ENCODE peak calls at places on chromosomes 2 and 18, in four cellular contexts. D is astrocyte of the spinal cord, Z is left ventricle myocardium inferior, K is H1. R is an unnamed sample.

GRCh38 chr2:217396586-217396985 is 536.7 kb upstream of the TNP1 start:
- DNase-seq in Z (no peak), D (no peak), K (no peak), R (no peak)

GRCh38 chr2:80126596-80127189 is 177.9 kb downstream of the LRRTM1 start:
- DNase-seq in Z (no peak), D (peak; percentile 3), K (no peak), R (peak; percentile 33)

GRCh38 chr2:237427807-237428506 is 14.0 kb upstream of the COL6A3 start:
- DNase-seq in K (no peak), Z (no peak), D (no peak), R (no peak)

GRCh38 chr2:240782221-240782885 is 37.7 kb downstream of the KIF1A start:
- DNase-seq in D (no peak), K (no peak), Z (peak; percentile 1), R (no peak)

GRCh38 chr18:73942081-73942625 is 205.5 kb downstream of the FBXO15 start:
- DNase-seq in D (no peak), K (no peak), Z (no peak), R (no peak)

GRCh38 chr18:61333746-61334490 is 688 bp downstream of the CDH20 start:
- DNase-seq in D (peak; percentile 29), Z (no peak), K (peak; percentile 79), R (peak; percentile 22)

GRCh38 chr2:233442028-233442310 is 87.7 kb downstream of the DGKD start:
- DNase-seq in D (no peak), Z (no peak), K (no peak), R (no peak)

GRCh38 chr2:83054751-83055150 is 1404.3 kb downstream of the SUCLG1 start:
- DNase-seq in D (peak; percentile 57), Z (no peak), K (no peak), R (peak; percentile 29)

GRCh38 chr2:228224410-228224809 is 42.9 kb upstream of the SPHKAP start:
- DNase-seq in D (no peak), Z (no peak), K (no peak), R (no peak)

GRCh38 chr2:41913311-41913710 is 134.5 kb upstream of the PKDCC start:
- DNase-seq in Z (no peak), D (no peak), K (no peak), R (no peak)

GRCh38 chr2:132668986-132669853 is 785 bp downstream of the LYPD1 start:
- DNase-seq in Z (no peak), K (peak; percentile 74), D (peak; percentile 41), R (peak; percentile 27)

GRCh38 chr2:69767034-69767433 is 25.1 kb downstream of the ANXA4 start:
- DNase-seq in K (no peak), D (peak; percentile 37), Z (no peak), R (peak; percentile 78)

GRCh38 chr2:98164256-98164655 is 77.3 kb downstream of the VWA3B start:
- DNase-seq in Z (no peak), K (no peak), D (no peak), R (no peak)

GRCh38 chr2:183125659-183126341 is 1.6 kb downstream of the NUP35 start:
- DNase-seq in Z (no peak), K (no peak), D (no peak), R (no peak)

GRCh38 chr2:131043199-131044077 is 49.8 kb downstream of the FAM168B start:
- DNase-seq in Z (no peak), K (no peak), D (no peak), R (no peak)

GRCh38 chr2:200863655-200864205 is 728 bp downstream of the CLK1 start:
- DNase-seq in D (no peak), K (no peak), Z (no peak), R (no peak)

GRCh38 chr18:22088029-22088428 is 81.4 kb upstream of the GATA6 start:
- DNase-seq in D (no peak), K (no peak), Z (no peak), R (peak; percentile 6)

GRCh38 chr2:217890445-217890844 is 112.3 kb downstream of the TNS1 start:
- DNase-seq in Z (peak; percentile 53), K (no peak), D (peak; percentile 96), R (peak; percentile 93)

GRCh38 chr2:150134223-150134858 is 353.1 kb downstream of the RND3 start:
- DNase-seq in Z (no peak), D (peak; percentile 58), K (no peak), R (no peak)

GRCh38 chr2:9703085-9703641 is 72.4 kb upstream of the YWHAQ start:
- DNase-seq in Z (peak; percentile 27), K (no peak), D (peak; percentile 92), R (peak; percentile 94)

GRCh38 chr2:143705108-143705686 is 576.0 kb downstream of the ARHGAP15 start:
- DNase-seq in D (peak; percentile 29), K (no peak), Z (no peak), R (peak; percentile 30)

GRCh38 chr18:34158881-34159690 is 65.6 kb downstream of the NOL4 start:
- DNase-seq in Z (no peak), D (peak; percentile 39), K (peak; percentile 85), R (peak; percentile 16)

GRCh38 chr2:58906151-58906645 is 665.1 kb upstream of the FANCL start:
- DNase-seq in D (no peak), K (no peak), Z (no peak), R (no peak)

GRCh38 chr2:101223814-101224231 is 28.9 kb upstream of the CNOT11 start:
- DNase-seq in Z (no peak), K (no peak), D (no peak), R (no peak)

GRCh38 chr2:191069606-191070005 is 55.6 kb upstream of the STAT1 start:
- DNase-seq in D (no peak), K (no peak), Z (no peak), R (no peak)

GRCh38 chr2:164877169-164877568 is 35.5 kb upstream of the COBLL1 start:
- DNase-seq in Z (no peak), K (no peak), D (no peak), R (no peak)

GRCh38 chr2:159140070-159140774 is 146.3 kb downstream of the WDSUB1 start:
- DNase-seq in D (peak; percentile 73), K (no peak), Z (no peak), R (peak; percentile 88)

GRCh38 chr18:71442830-71443229 is 1101.3 kb downstream of the CBLN2 start:
- DNase-seq in Z (no peak), K (no peak), D (peak; percentile 86), R (peak; percentile 58)

GRCh38 chr18:59267511-59268126 is 5.6 kb downstream of the RAX start:
- DNase-seq in Z (no peak), D (no peak), K (peak; percentile 65), R (no peak)

GRCh38 chr2:63300835-63301234 is 250.2 kb downstream of the OTX1 start:
- DNase-seq in D (no peak), Z (no peak), K (no peak), R (no peak)

GRCh38 chr2:64288321-64288931 is 144.2 kb upstream of the PELI1 start:
- DNase-seq in Z (no peak), D (peak; percentile 83), K (no peak), R (peak; percentile 96)

GRCh38 chr2:45892757-45893156 is 241.3 kb downstream of the PRKCE start:
- DNase-seq in Z (peak; percentile 36), D (peak; percentile 60), K (no peak), R (peak; percentile 66)

GRCh38 chr2:121333231-121333630 is 48.2 kb upstream of the TFCP2L1 start:
- DNase-seq in Z (no peak), D (no peak), K (no peak), R (no peak)

GRCh38 chr2:118430510-118431187 is 342.4 kb downstream of the INSIG2 start:
- DNase-seq in D (peak; percentile 38), K (no peak), Z (no peak), R (no peak)

GRCh38 chr2:118433566-118433965 is 345.3 kb downstream of the INSIG2 start:
- DNase-seq in Z (no peak), K (no peak), D (no peak), R (no peak)

GRCh38 chr2:118431997-118432396 is 343.7 kb downstream of the INSIG2 start:
- DNase-seq in K (no peak), Z (no peak), D (no peak), R (no peak)

GRCh38 chr2:118431586-118431985 is 343.3 kb downstream of the INSIG2 start:
- DNase-seq in Z (no peak), K (no peak), D (no peak), R (no peak)

DNA sequence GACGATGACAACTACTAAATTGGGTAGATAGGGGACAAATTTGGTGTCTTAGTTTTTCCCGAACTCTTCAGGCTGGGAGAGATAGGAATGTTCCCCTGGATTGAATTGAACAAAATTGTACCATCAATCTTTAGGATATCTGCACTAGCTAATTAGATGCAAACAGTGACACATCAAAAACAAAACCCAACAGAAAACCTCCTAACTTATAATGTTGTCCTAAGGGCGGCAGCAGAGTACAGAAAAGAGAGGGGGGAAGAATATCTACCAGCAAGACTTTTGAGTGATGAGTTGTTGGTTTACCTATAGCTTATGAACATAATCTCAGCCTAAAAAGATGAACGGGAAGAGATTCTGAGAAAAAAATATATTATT is 342.9 kb downstream of the INSIG2 start:
- DNase-seq in D (peak; percentile 25), Z (no peak), K (no peak), R (peak; percentile 3)
- TF ChIP-seq CTCF in D (no peak), Z (no peak), K (no peak), R (peak; percentile 20)

DNA sequence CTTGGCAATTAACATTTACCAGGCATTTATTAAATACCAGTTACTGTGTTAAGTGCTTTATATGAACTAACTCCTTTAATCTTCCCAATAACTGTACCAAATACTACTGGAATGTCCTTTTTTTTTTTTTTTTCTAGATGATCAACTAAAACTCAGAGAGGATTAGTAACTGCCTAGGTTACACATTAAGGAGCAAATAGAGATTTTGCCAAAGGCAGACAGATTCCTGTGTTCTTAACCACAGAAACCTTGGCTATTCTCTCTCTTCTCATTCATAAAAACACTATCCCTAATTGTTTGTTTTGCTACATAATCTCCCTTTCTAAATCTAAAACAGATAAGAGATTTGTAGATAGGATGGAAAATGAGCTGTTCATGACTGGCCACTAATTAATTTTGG is 13.3 kb downstream of the DHX57 start:
- DNase-seq in Z (no peak), D (no peak), K (no peak), R (no peak)
- TF ChIP-seq CTCF in Z (no peak), D (no peak), K (no peak), R (no peak)

GRCh38 chr2:211027976-211028375 is 471.6 kb downstream of the CPS1 start:
- DNase-seq in Z (no peak), K (no peak), D (no peak), R (no peak)

GRCh38 chr2:211035548-211036185 is 479.3 kb downstream of the CPS1 start:
- DNase-seq in K (no peak), D (peak; percentile 36), Z (no peak), R (peak; percentile 59)

GRCh38 chr2:211033765-211034164 is 477.4 kb downstream of the CPS1 start:
- DNase-seq in Z (no peak), K (no peak), D (no peak), R (peak; percentile 16)
- TF ChIP-seq CTCF in Z (peak; percentile 41), K (peak; percentile 60), D (peak; percentile 50), R (peak; percentile 63)

DNA sequence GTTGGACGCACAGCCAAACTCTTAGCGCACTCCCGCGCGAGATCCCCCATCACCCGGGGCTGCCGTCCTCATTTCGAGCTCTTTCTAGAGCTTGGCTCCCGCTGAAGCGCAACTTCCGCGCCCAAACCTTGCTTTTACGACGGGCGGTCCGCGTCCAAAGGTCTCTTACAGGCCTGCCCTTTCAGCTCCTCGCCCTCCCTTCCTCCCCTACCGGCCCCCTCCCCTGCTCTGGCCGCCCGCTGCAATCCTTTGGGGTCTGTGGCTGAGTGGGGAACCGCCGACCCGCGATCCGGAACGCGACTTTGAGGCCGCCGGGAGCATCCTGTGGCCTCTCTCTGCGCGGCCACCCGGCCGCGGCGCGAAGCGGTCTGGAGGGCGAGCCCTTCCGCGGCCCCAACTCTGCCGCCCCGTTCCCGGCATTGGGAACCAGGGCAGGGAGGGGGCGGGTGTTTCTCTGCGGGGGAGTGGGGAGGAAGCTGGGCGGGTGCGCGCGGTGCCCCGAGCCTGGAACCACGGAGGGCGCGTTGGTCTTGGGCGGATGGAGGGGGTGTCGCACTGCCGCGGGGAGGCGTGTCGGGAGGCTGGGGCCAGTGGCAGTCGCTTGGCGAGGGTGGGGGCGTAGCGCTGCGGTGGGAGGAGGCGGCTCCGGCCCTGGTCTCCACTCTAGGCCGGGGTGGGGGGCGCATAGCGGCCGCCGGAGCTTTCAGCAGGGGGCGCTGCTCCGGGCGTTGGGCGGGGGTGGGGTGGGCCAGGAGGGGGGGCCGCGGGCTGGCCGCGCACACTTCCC is at the start of gene GDF7:
- DNase-seq in K (peak; percentile 72), Z (no peak), D (no peak), R (no peak)
- TF ChIP-seq CTCF in K (peak; percentile 35), Z (peak; percentile 44), D (peak; percentile 10), R (peak; percentile 13)